ENCODE peak calls at places on chromosomes 16 and 17, in six cellular contexts. One of them, this sample, is unnamed.

GRCh38 chr16:88971371-88972097 is 5.5 kb downstream of the CBFA2T3 start:
- DNase-seq in amniotic stem cell: no peak
- DNase-seq in HT1080: no peak
- DNase-seq in T1000: no peak
- DNase-seq in T-cell: no peak
- DNase-seq in NCI-H1048: no peak
- DNase-seq in this sample: no peak

GRCh38 chr17:79331492-79331891 is 256.9 kb downstream of the ENGASE start:
- DNase-seq in T-cell: no peak
- DNase-seq in NCI-H1048: no peak
- DNase-seq in amniotic stem cell: no peak
- DNase-seq in HT1080: no peak
- DNase-seq in T1000: no peak
- DNase-seq in this sample: no peak

GRCh38 chr17:8122391-8122922 is 1.4 kb downstream of the HES7 start:
- DNase-seq in amniotic stem cell: no peak
- DNase-seq in NCI-H1048: no peak
- DNase-seq in HT1080: peak
- DNase-seq in T1000: no peak
- DNase-seq in T-cell: no peak
- DNase-seq in this sample: peak

GRCh38 chr17:45997624-45998023 is 1.4 kb upstream of the STH start:
- DNase-seq in T-cell: no peak
- DNase-seq in T1000: peak
- DNase-seq in amniotic stem cell: no peak
- DNase-seq in NCI-H1048: no peak
- DNase-seq in HT1080: peak
- DNase-seq in this sample: peak

GRCh38 chr17:69150333-69150732 is 8.6 kb upstream of the ABCA6 start:
- DNase-seq in T-cell: no peak
- DNase-seq in HT1080: no peak
- DNase-seq in NCI-H1048: no peak
- DNase-seq in T1000: no peak
- DNase-seq in amniotic stem cell: no peak
- DNase-seq in this sample: no peak

GRCh38 chr17:46064460-46064859 is 65.4 kb downstream of the STH start:
- DNase-seq in NCI-H1048: no peak
- DNase-seq in amniotic stem cell: no peak
- DNase-seq in T1000: no peak
- DNase-seq in T-cell: no peak
- DNase-seq in HT1080: no peak
- DNase-seq in this sample: no peak

GRCh38 chr17:50144346-50144745 is 6.1 kb downstream of the PPP1R9B start:
- DNase-seq in HT1080: no peak
- DNase-seq in amniotic stem cell: no peak
- DNase-seq in T1000: no peak
- DNase-seq in T-cell: no peak
- DNase-seq in NCI-H1048: no peak
- DNase-seq in this sample: no peak

GRCh38 chr16:11319529-11320146 is 25.6 kb upstream of the RMI2 start:
- DNase-seq in T-cell: no peak
- DNase-seq in NCI-H1048: no peak
- DNase-seq in T1000: no peak
- DNase-seq in amniotic stem cell: no peak
- DNase-seq in HT1080: no peak
- DNase-seq in this sample: peak

GRCh38 chr17:46742539-46743270 is 75.8 kb downstream of the WNT3 start:
- DNase-seq in T-cell: no peak
- DNase-seq in HT1080: peak
- DNase-seq in amniotic stem cell: peak
- DNase-seq in T1000: peak
- DNase-seq in NCI-H1048: no peak
- DNase-seq in this sample: peak

GRCh38 chr17:6350806-6351205 is 84.1 kb downstream of the AIPL1 start:
- DNase-seq in amniotic stem cell: no peak
- DNase-seq in HT1080: no peak
- DNase-seq in T1000: no peak
- DNase-seq in NCI-H1048: no peak
- DNase-seq in T-cell: no peak
- DNase-seq in this sample: no peak

GRCh38 chr16:1188781-1189189 is 35.9 kb downstream of the CACNA1H start:
- DNase-seq in T1000: no peak
- DNase-seq in HT1080: no peak
- DNase-seq in amniotic stem cell: no peak
- DNase-seq in NCI-H1048: no peak
- DNase-seq in T-cell: peak
- DNase-seq in this sample: peak

GRCh38 chr17:63842173-63842539 is 329 bp downstream of the SMARCD2 start:
- DNase-seq in NCI-H1048: no peak
- DNase-seq in T-cell: no peak
- DNase-seq in HT1080: no peak
- DNase-seq in amniotic stem cell: no peak
- DNase-seq in T1000: no peak
- DNase-seq in this sample: no peak

GRCh38 chr17:1730345-1731193 is 6.1 kb downstream of the WDR81 start:
- DNase-seq in T-cell: no peak
- DNase-seq in T1000: peak
- DNase-seq in HT1080: peak
- DNase-seq in amniotic stem cell: no peak
- DNase-seq in NCI-H1048: no peak
- DNase-seq in this sample: peak

GRCh38 chr17:266219-266618 is 84.8 kb upstream of the DOC2B start:
- DNase-seq in NCI-H1048: no peak
- DNase-seq in T-cell: no peak
- DNase-seq in HT1080: no peak
- DNase-seq in amniotic stem cell: no peak
- DNase-seq in T1000: no peak
- DNase-seq in this sample: no peak

GRCh38 chr17:14356043-14356637 is 55.3 kb downstream of the HS3ST3B1 start:
- DNase-seq in amniotic stem cell: no peak
- DNase-seq in T-cell: no peak
- DNase-seq in NCI-H1048: no peak
- DNase-seq in HT1080: no peak
- DNase-seq in T1000: no peak
- DNase-seq in this sample: no peak

GRCh38 chr16:23901178-23902131 is 65.7 kb downstream of the PRKCB start:
- DNase-seq in T1000: no peak
- DNase-seq in amniotic stem cell: no peak
- DNase-seq in HT1080: no peak
- DNase-seq in T-cell: no peak
- DNase-seq in NCI-H1048: no peak
- DNase-seq in this sample: no peak

GRCh38 chr17:75664099-75664549 is 2.8 kb downstream of the RECQL5 start:
- DNase-seq in HT1080: no peak
- DNase-seq in T-cell: no peak
- DNase-seq in NCI-H1048: no peak
- DNase-seq in T1000: no peak
- DNase-seq in amniotic stem cell: no peak
- DNase-seq in this sample: no peak

GRCh38 chr16:12411521-12411920 is 392.2 kb downstream of the CPPED1 start:
- DNase-seq in NCI-H1048: no peak
- DNase-seq in HT1080: no peak
- DNase-seq in T-cell: no peak
- DNase-seq in amniotic stem cell: no peak
- DNase-seq in T1000: no peak
- DNase-seq in this sample: no peak

GRCh38 chr17:16377804-16378400 is 3.0 kb upstream of the UBB start:
- DNase-seq in amniotic stem cell: no peak
- DNase-seq in T-cell: no peak
- DNase-seq in NCI-H1048: peak
- DNase-seq in HT1080: peak
- DNase-seq in T1000: no peak
- DNase-seq in this sample: peak

GRCh38 chr17:61406543-61406845 is 6.9 kb downstream of the TBX2 start:
- DNase-seq in amniotic stem cell: no peak
- DNase-seq in T-cell: no peak
- DNase-seq in NCI-H1048: no peak
- DNase-seq in T1000: no peak
- DNase-seq in HT1080: no peak
- DNase-seq in this sample: no peak

GRCh38 chr17:7340179-7340578 is 3.9 kb downstream of the ACAP1 start:
- DNase-seq in T-cell: no peak
- DNase-seq in NCI-H1048: no peak
- DNase-seq in HT1080: no peak
- DNase-seq in T1000: no peak
- DNase-seq in amniotic stem cell: no peak
- DNase-seq in this sample: no peak

GRCh38 chr17:57783338-57783742 is 38.2 kb upstream of the CCDC182 start:
- DNase-seq in amniotic stem cell: no peak
- DNase-seq in T1000: no peak
- DNase-seq in NCI-H1048: peak
- DNase-seq in T-cell: peak
- DNase-seq in HT1080: peak
- DNase-seq in this sample: peak

GRCh38 chr16:27383511-27384243 is 18.3 kb upstream of the IL21R start:
- DNase-seq in HT1080: no peak
- DNase-seq in NCI-H1048: no peak
- DNase-seq in amniotic stem cell: no peak
- DNase-seq in T1000: no peak
- DNase-seq in T-cell: no peak
- DNase-seq in this sample: no peak

GRCh38 chr17:50834786-50835562 is 412 bp upstream of the WFIKKN2 start:
- DNase-seq in NCI-H1048: no peak
- DNase-seq in T1000: no peak
- DNase-seq in amniotic stem cell: no peak
- DNase-seq in HT1080: no peak
- DNase-seq in T-cell: no peak
- DNase-seq in this sample: peak

GRCh38 chr16:25988089-25988488 is 296.3 kb downstream of the HS3ST4 start:
- DNase-seq in NCI-H1048: no peak
- DNase-seq in HT1080: no peak
- DNase-seq in T-cell: no peak
- DNase-seq in T1000: no peak
- DNase-seq in amniotic stem cell: no peak
- DNase-seq in this sample: no peak

GRCh38 chr17:31549121-31549524 is 157.6 kb downstream of the RAB11FIP4 start:
- DNase-seq in amniotic stem cell: no peak
- DNase-seq in NCI-H1048: no peak
- DNase-seq in HT1080: peak
- DNase-seq in T-cell: no peak
- DNase-seq in T1000: no peak
- DNase-seq in this sample: no peak

GRCh38 chr17:6435968-6436367 is 1.0 kb upstream of the AIPL1 start:
- DNase-seq in T1000: peak
- DNase-seq in HT1080: peak
- DNase-seq in NCI-H1048: no peak
- DNase-seq in T-cell: peak
- DNase-seq in amniotic stem cell: peak
- DNase-seq in this sample: peak

GRCh38 chr17:19335951-19336631 is 26.4 kb downstream of the B9D1 start:
- DNase-seq in NCI-H1048: no peak
- DNase-seq in amniotic stem cell: no peak
- DNase-seq in T1000: no peak
- DNase-seq in T-cell: no peak
- DNase-seq in HT1080: no peak
- DNase-seq in this sample: no peak

GRCh38 chr17:33874617-33875060 is 380.4 kb upstream of the CCL2 start:
- DNase-seq in T1000: no peak
- DNase-seq in amniotic stem cell: no peak
- DNase-seq in NCI-H1048: no peak
- DNase-seq in HT1080: no peak
- DNase-seq in T-cell: no peak
- DNase-seq in this sample: peak

GRCh38 chr17:4394208-4395110 is 28.0 kb upstream of the UBE2G1 start:
- DNase-seq in HT1080: peak
- DNase-seq in T1000: no peak
- DNase-seq in T-cell: no peak
- DNase-seq in amniotic stem cell: no peak
- DNase-seq in NCI-H1048: no peak
- DNase-seq in this sample: peak

GRCh38 chr17:6456914-6457687 is 12.8 kb downstream of the PIMREG start:
- DNase-seq in HT1080: peak
- DNase-seq in NCI-H1048: no peak
- DNase-seq in T1000: peak
- DNase-seq in amniotic stem cell: no peak
- DNase-seq in T-cell: no peak
- DNase-seq in this sample: peak

GRCh38 chr16:30148101-30148500 is 25.1 kb upstream of the MAPK3 start:
- DNase-seq in amniotic stem cell: no peak
- DNase-seq in T1000: no peak
- DNase-seq in HT1080: no peak
- DNase-seq in NCI-H1048: no peak
- DNase-seq in T-cell: no peak
- DNase-seq in this sample: no peak

GRCh38 chr17:49766918-49767530 is 3.1 kb upstream of the FAM117A start:
- DNase-seq in NCI-H1048: no peak
- DNase-seq in T1000: no peak
- DNase-seq in HT1080: no peak
- DNase-seq in amniotic stem cell: no peak
- DNase-seq in T-cell: no peak
- DNase-seq in this sample: no peak

GRCh38 chr17:51657224-51657623 is 396.9 kb downstream of the UTP18 start:
- DNase-seq in HT1080: no peak
- DNase-seq in NCI-H1048: no peak
- DNase-seq in amniotic stem cell: no peak
- DNase-seq in T1000: no peak
- DNase-seq in T-cell: no peak
- DNase-seq in this sample: no peak

GRCh38 chr16:17258848-17259713 is 211.7 kb downstream of the XYLT1 start:
- DNase-seq in T-cell: no peak
- DNase-seq in T1000: no peak
- DNase-seq in HT1080: peak
- DNase-seq in amniotic stem cell: no peak
- DNase-seq in NCI-H1048: no peak
- DNase-seq in this sample: no peak

GRCh38 chr17:2612630-2613029 is 19.2 kb downstream of the PAFAH1B1 start:
- DNase-seq in T-cell: no peak
- DNase-seq in NCI-H1048: no peak
- DNase-seq in T1000: no peak
- DNase-seq in HT1080: no peak
- DNase-seq in amniotic stem cell: no peak
- DNase-seq in this sample: no peak

GRCh38 chr16:17921357-17921978 is 415.1 kb downstream of the NPIPA8 start:
- DNase-seq in HT1080: peak
- DNase-seq in T-cell: peak
- DNase-seq in amniotic stem cell: no peak
- DNase-seq in NCI-H1048: no peak
- DNase-seq in T1000: no peak
- DNase-seq in this sample: no peak

GRCh38 chr17:13492351-13493122 is 109.2 kb downstream of the HS3ST3A1 start:
- DNase-seq in amniotic stem cell: no peak
- DNase-seq in NCI-H1048: no peak
- DNase-seq in T1000: no peak
- DNase-seq in T-cell: no peak
- DNase-seq in HT1080: no peak
- DNase-seq in this sample: no peak

GRCh38 chr17:82020874-82021727 is 1.6 kb downstream of the CENPX start:
- DNase-seq in HT1080: peak
- DNase-seq in T-cell: peak
- DNase-seq in NCI-H1048: no peak
- DNase-seq in T1000: peak
- DNase-seq in amniotic stem cell: no peak
- DNase-seq in this sample: peak

This sample was measured in kidney tubule cell.